ENCODE peak calls at places on chromosomes 1 and 21, in eight cellular contexts. H is HCT116, Y is NB4, B is vagina, L is tibial nerve, Q is breast epithelium, U is testis, J is IMR-90. W is an unnamed sample.

GRCh38 chr1:222546548-222547259 is 1.2 kb downstream of the HHIPL2 start:
- DNase-seq in J (peak), L (no peak), H (no peak), Q (no peak), Y (peak), U (no peak), B (no peak), W (no peak)

GRCh38 chr1:27238032-27238431 is 3.6 kb downstream of the WDTC1 start:
- DNase-seq in Q (no peak), Y (no peak), U (no peak), L (no peak), H (no peak), B (no peak), J (no peak), W (no peak)

GRCh38 chr21:44773291-44773932 is 28.2 kb downstream of the UBE2G2 start:
- DNase-seq in U (no peak), H (no peak), Q (no peak), B (no peak), L (no peak), Y (no peak), J (no peak), W (no peak)

GRCh38 chr1:109765483-109765815 is 1.7 kb upstream of the EPS8L3 start:
- DNase-seq in Y (no peak), L (no peak), H (no peak), Q (peak), J (no peak), B (no peak), U (peak), W (no peak)

GRCh38 chr1:14608308-14608707 is 9.8 kb downstream of the KAZN start:
- DNase-seq in H (no peak), J (no peak), Q (no peak), L (no peak), Y (no peak), B (no peak), U (no peak), W (no peak)

GRCh38 chr1:230210979-230211336 is 143.9 kb downstream of the GALNT2 start:
- DNase-seq in J (no peak), H (no peak), B (no peak), U (peak), Y (no peak), Q (no peak), L (no peak), W (no peak)

GRCh38 chr1:101697057-101697456 is 299.7 kb downstream of the OLFM3 start:
- DNase-seq in J (no peak), Q (no peak), U (no peak), B (no peak), H (no peak), L (no peak), Y (no peak), W (no peak)

GRCh38 chr1:177413982-177414654 is 243.4 kb downstream of the BRINP2 start:
- DNase-seq in Q (no peak), Y (no peak), J (no peak), H (no peak), B (no peak), U (no peak), L (no peak), W (no peak)

GRCh38 chr1:118077331-118078055 is 107.5 kb downstream of the SPAG17 start:
- DNase-seq in U (peak), Y (peak), B (no peak), J (peak), Q (no peak), H (peak), L (no peak), W (peak)

GRCh38 chr1:203163891-203164635 is 11.6 kb downstream of the MYBPH start:
- DNase-seq in L (no peak), U (peak), H (no peak), Q (no peak), B (no peak), J (no peak), Y (no peak), W (no peak)

GRCh38 chr1:182586380-182586779 is 2.7 kb downstream of the RNASEL start:
- DNase-seq in Q (no peak), L (no peak), Y (no peak), B (no peak), J (no peak), H (no peak), U (no peak), W (no peak)

GRCh38 chr21:25568230-25568629 is 39.1 kb downstream of the MRPL39 start:
- DNase-seq in J (peak), B (no peak), Q (no peak), U (peak), L (no peak), Y (peak), H (no peak), W (no peak)

GRCh38 chr1:84693774-84694173 is 3.5 kb upstream of the SSX2IP start:
- DNase-seq in Y (no peak), L (no peak), Q (no peak), J (no peak), H (no peak), B (no peak), U (no peak), W (no peak)

GRCh38 chr1:89823679-89824292 is 3.0 kb downstream of the LRRC8D start:
- DNase-seq in Y (peak), J (no peak), L (no peak), B (no peak), Q (no peak), U (peak), H (no peak), W (peak)

GRCh38 chr1:89822109-89822962 is 1.5 kb downstream of the LRRC8D start:
- DNase-seq in Y (peak), Q (no peak), L (no peak), J (no peak), B (no peak), U (peak), H (no peak), W (peak)

GRCh38 chr1:89821322-89822108 is 683 bp downstream of the LRRC8D start:
- DNase-seq in B (no peak), Y (peak), U (peak), H (no peak), J (peak), L (no peak), Q (peak), W (peak)

GRCh38 chr1:89822999-89823628 is 2.3 kb downstream of the LRRC8D start:
- DNase-seq in J (peak), B (no peak), H (no peak), L (no peak), Y (peak), Q (no peak), U (no peak), W (peak)

DNA sequence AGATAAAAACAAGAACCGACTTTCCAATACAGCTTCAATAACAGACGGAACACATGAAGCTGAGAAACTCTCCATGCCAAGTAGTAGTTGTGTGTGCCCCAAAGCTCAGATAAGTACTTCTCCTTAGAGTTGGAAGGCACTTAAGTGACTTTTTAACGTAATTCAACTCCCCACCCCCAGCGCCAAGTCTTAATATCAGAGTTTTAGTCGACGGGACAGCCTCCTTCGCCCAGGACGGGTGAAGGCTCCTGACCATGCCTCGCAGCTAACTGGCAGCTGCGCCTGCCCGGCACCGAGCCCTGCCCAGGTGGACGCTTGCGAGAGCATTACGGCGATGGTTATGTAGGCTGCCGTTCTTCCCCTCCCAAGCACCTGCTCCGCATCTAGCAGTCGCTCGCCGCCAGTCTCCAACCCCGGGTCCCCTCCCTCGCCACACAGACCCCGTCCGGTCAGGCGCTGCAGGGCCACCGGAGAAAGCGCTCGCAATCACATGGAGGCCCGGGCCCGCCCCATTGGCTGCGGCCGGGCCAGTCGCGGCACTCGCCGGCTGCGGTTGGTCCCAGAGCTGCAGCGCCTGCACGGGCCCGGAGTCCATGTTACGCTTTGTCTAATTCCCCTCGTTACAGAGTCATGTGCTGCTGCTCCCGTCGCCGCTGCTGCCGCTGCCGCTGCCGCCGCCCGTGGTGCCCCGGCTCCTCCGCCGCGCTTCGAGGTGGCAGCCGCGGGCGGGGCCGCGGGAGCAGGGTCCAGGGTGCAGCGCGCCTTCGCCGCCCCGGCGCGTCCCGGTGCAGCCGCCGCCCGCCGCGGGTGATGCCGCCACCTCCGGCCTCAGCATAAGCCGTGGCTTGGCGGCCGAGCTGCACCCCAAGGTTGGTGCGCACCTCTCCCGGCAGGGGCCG is at the start of gene LRRC8D:
- DNase-seq in L (peak), B (no peak), Y (peak), J (peak), Q (peak), H (peak), U (peak), W (peak)
- TF ChIP-seq POLR2A in L (peak), B (no peak), Y (peak), J (no peak), Q (no peak), H (no peak), U (no peak), W (peak)

GRCh38 chr1:2556277-2557145 is at the start of gene TNFRSF14:
- DNase-seq in H (no peak), J (peak), Y (peak), L (no peak), Q (no peak), B (no peak), U (peak), W (peak)
- TF ChIP-seq POLR2A in H (no peak), J (no peak), Y (no peak), L (no peak), Q (no peak), B (no peak), U (no peak), W (peak)

DNA sequence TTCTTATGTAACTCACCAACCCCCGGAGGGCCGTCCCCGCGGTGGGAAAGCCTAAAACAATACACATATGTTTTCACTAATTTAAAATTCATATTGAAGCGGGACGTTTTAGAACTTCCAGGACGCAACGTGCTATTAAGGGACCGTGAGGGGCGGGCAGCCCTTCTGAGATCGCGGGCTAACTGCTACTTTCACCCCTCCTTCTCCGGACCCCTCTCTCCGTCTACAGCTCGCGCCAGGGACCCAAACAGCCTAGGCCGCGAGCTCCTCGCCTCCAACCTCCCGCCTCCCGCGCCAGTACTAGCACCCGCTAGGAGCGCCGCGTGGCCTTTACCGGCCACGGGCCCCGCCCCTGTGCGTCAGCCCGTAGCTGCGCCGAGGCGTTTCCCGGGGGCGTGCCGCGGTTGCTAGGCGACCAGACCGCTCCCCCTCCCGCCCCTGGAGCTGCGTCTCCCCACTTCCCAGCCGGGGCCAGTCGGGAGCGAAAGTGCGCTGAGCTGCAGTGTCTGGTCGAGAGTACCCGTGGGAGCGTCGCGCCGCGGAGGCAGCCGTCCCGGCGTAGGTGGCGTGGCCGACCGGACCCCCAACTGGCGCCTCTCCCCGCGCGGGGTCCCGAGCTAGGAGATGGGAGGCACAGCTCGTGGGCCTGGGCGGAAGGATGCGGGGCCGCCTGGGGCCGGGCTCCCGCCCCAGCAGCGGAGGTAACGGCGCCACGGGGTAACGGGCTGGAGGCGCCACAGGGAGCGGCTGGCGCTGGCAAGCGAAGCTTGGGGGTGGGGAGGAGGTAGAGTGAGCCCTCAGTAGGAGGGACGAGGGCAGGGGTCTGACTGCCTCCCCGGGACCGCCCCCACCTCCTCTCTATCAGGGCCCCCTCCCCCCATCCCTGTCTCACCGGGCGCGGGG is at the start of gene DYRK3:
- DNase-seq in L (peak), Q (peak), Y (peak), U (peak), J (peak), B (peak), H (peak), W (peak)
- TF ChIP-seq POLR2A in L (peak), Q (peak), Y (peak), U (peak), J (peak), B (peak), H (peak), W (peak)

GRCh38 chr1:42004322-42004721 is 85.6 kb upstream of the HIVEP3 start:
- DNase-seq in B (no peak), L (no peak), J (no peak), Y (no peak), U (no peak), Q (no peak), H (no peak), W (no peak)
- TF ChIP-seq POLR2A in B (no peak), L (no peak), J (no peak), Y (no peak), U (no peak), Q (no peak), H (no peak), W (no peak)

DNA sequence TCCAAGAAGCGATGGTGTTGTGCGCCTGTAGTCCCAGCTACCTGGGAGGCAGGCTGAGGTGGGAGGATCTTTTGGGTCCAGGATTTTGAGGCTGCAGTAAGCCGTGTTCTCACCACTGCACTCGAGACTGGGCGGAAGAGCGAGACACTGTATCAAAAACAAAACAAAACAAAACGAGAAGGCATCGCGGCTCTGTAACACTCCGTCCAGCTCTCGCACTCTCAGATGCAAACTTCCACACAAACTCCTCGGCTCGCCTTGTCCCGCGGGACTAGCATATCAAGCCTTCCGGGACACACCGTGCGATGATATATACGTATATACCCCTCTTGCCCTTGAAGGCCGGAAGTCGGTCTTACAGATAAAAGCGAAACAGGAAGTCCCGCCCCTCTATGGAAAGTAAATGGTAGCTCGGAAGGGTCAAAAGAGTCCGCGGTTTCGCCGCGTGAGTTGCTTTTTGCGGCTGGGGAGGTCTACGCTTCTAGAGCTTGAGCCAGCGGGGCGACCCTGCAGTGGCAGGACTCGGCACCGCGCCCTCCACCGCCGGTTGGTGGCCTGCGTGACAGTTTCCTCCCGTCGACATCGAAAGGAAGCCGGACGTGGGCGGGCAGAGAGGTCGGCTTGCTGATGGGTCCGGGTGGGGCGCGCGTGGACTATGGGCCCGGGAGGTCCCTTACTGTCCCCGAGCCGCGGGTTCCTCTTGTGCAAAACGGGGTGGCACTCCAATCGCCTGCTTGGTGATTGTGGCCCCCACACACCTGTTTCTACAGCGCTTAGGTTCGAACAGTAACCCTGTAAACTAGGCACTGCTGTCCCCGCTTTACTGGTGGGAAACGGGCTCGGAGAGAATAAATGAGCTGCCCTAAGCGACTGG is at the start of gene COA6:
- DNase-seq in Y (peak), J (peak), U (peak), H (peak), Q (peak), B (peak), L (peak), W (peak)
- TF ChIP-seq POLR2A in Y (peak), J (peak), U (no peak), H (peak), Q (peak), B (no peak), L (peak), W (peak)

DNA sequence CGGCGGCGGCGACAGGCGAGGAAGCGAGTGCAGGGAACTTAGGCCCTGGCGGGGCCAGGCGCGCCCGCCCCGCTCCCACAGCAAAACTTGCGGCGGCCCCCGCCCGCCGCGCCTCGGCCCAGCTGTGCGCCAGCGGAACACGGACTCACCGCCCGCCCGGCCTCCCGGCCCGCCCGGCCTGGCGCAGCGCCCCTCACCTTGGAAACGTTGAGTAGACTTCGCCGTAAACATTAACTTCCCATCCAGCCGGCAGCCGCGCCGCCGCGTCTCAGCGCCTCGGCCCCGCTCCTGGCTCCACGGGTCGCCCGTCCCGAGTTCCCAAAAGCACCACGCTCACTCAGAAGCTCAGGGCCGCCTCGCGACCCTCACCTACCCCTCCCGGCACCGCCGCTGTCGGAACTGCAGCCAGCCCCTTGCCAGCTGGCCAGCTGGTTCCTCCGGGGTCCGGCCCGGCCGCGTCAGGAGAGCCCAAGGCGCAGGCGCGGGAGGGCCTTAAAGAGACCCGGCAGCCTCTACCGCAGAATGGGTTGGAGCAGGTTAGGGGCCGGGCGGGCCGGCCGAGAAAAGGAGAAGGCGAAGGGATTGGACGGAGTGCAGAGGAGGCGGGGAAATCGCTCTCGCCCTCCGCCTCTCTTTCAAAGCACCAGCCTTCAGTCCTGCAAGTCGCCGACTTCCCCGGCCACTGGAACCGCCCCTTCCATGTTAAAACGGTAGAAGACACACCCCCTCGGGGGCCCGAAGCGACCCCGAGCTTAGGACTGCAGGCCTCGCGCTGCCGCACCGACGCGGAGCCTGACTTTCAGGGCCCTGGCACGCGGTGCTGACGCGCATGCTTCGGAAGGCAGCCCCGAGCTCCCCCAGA is at the start of gene EVI5:
- DNase-seq in B (peak), U (peak), J (peak), L (peak), H (peak), Y (peak), Q (peak), W (peak)
- TF ChIP-seq POLR2A in B (no peak), U (no peak), J (peak), L (peak), H (peak), Y (peak), Q (peak), W (peak)

GRCh38 chr1:6579374-6580118 is at the start of gene ZBTB48:
- DNase-seq in Y (peak), J (peak), U (peak), L (peak), B (peak), Q (peak), H (peak), W (peak)
- TF ChIP-seq POLR2A in Y (peak), J (peak), U (peak), L (peak), B (peak), Q (peak), H (peak), W (peak)

W was measured in erythroblast.